ENCODE peak calls at places on chromosomes 7 and 10, in eight cellular contexts. B is testis, P is heart right ventricle, D is head of caudate nucleus, T is posterior vena cava, E is NCI-H1436, S is A549, I is HTR-8/SVneo. O is an unnamed sample.

GRCh38 chr10:3785849-3786290 is 861 bp upstream of the KLF6 start:
- DNase-seq in E (no peak), I (no peak), D (no peak), B (peak), P (peak), S (no peak), T (no peak), O (peak)

GRCh38 chr7:81501220-81501619 is 268.6 kb downstream of the HGF start:
- DNase-seq in D (no peak), S (no peak), T (no peak), I (peak), E (no peak), P (no peak), B (no peak), O (no peak)

GRCh38 chr7:150338166-150338829 is 3.1 kb downstream of the RARRES2 start:
- DNase-seq in T (no peak), S (no peak), E (no peak), B (no peak), P (no peak), D (no peak), I (no peak), O (no peak)

GRCh38 chr10:48924988-48925387 is 14.7 kb downstream of the LRRC18 start:
- DNase-seq in P (no peak), T (no peak), D (no peak), B (no peak), E (no peak), S (no peak), I (no peak), O (no peak)

GRCh38 chr10:69327463-69328345 is 49.4 kb downstream of the HK1 start:
- DNase-seq in B (peak), P (peak), I (no peak), S (no peak), D (peak), T (peak), E (no peak), O (peak)

GRCh38 chr7:20438248-20438647 is 107.5 kb downstream of the ITGB8 start:
- DNase-seq in E (no peak), P (no peak), B (no peak), D (no peak), S (no peak), T (no peak), I (no peak), O (no peak)

GRCh38 chr10:28722065-28722803 is 44.9 kb downstream of the BAMBI start:
- DNase-seq in I (no peak), S (peak), D (peak), T (peak), E (peak), B (peak), P (peak), O (no peak)

GRCh38 chr7:1588978-1589377 is 19.1 kb upstream of the PSMG3 start:
- DNase-seq in T (no peak), D (no peak), E (no peak), I (no peak), B (no peak), S (no peak), P (no peak), O (no peak)

GRCh38 chr10:67115972-67116371 is 190.1 kb downstream of the LRRTM3 start:
- DNase-seq in P (no peak), S (no peak), E (no peak), B (no peak), T (no peak), I (peak), D (no peak), O (no peak)

GRCh38 chr7:80053098-80053497 is 81.5 kb upstream of the GNAI1 start:
- DNase-seq in T (no peak), D (no peak), E (peak), I (no peak), P (no peak), S (no peak), B (no peak), O (no peak)

GRCh38 chr7:33423646-33424020 is 294.3 kb downstream of the BBS9 start:
- DNase-seq in D (no peak), T (no peak), E (no peak), I (no peak), P (no peak), S (peak), B (no peak), O (peak)

GRCh38 chr7:121428857-121429489 is 32.9 kb upstream of the FAM3C start:
- DNase-seq in P (no peak), T (no peak), D (no peak), S (no peak), E (no peak), B (no peak), I (no peak), O (no peak)

GRCh38 chr7:115009736-115010435 is 88.0 kb downstream of the MDFIC start:
- DNase-seq in D (no peak), B (peak), P (no peak), E (no peak), T (no peak), S (no peak), I (no peak), O (no peak)

GRCh38 chr7:105355701-105356100 is 33.0 kb downstream of the SRPK2 start:
- DNase-seq in P (no peak), E (no peak), T (no peak), B (no peak), I (no peak), S (no peak), D (no peak), O (no peak)

GRCh38 chr10:943334-944033 is 12.0 kb upstream of the LARP4B start:
- DNase-seq in E (no peak), T (no peak), S (no peak), D (no peak), B (no peak), I (no peak), P (no peak), O (no peak)

GRCh38 chr10:52637592-52637991 is 135.0 kb downstream of the MBL2 start:
- DNase-seq in B (no peak), P (no peak), T (no peak), I (no peak), S (no peak), D (no peak), E (no peak), O (no peak)

GRCh38 chr7:22874904-22875303 is 52.3 kb upstream of the TOMM7 start:
- DNase-seq in E (no peak), I (no peak), P (no peak), D (no peak), B (no peak), S (no peak), T (no peak), O (no peak)

GRCh38 chr10:108629843-108630242 is 1293.5 kb downstream of the XPNPEP1 start:
- DNase-seq in P (no peak), D (no peak), E (no peak), I (no peak), T (no peak), B (no peak), S (no peak), O (no peak)

GRCh38 chr7:43572516-43573049 is 10.3 kb upstream of the STK17A start:
- DNase-seq in D (no peak), S (peak), T (no peak), B (peak), E (no peak), I (peak), P (no peak), O (no peak)

GRCh38 chr10:12264204-12264908 is 68.4 kb downstream of the CDC123 start:
- DNase-seq in B (peak), S (peak), I (peak), T (peak), P (peak), E (peak), D (peak), O (peak)

GRCh38 chr7:12458520-12459131 is 55.0 kb upstream of the VWDE start:
- DNase-seq in D (no peak), B (no peak), I (peak), T (no peak), P (no peak), S (peak), E (peak), O (peak)

GRCh38 chr10:66836057-66836456 is 89.8 kb upstream of the LRRTM3 start:
- DNase-seq in B (no peak), E (no peak), T (no peak), S (no peak), P (no peak), I (peak), D (no peak), O (no peak)

O was measured in Karpas-422.